ENCODE peak calls at places on chromosomes 6 and 20, in ten cellular contexts. E, Z, Q, G, D, N, R, V, S and K are unnamed samples.

GRCh38 chr6:105795913-105796517 is 290.1 kb upstream of the PRDM1 start:
- DNase-seq in E (no peak), N (no peak), V (peak), S (no peak), Q (no peak), G (no peak), D (no peak), R (no peak), Z (no peak), K (no peak)

GRCh38 chr6:44110005-44110681 is 17.1 kb downstream of the MRPL14 start:
- DNase-seq in Q (no peak), V (no peak), Z (no peak), D (no peak), S (no peak), E (no peak), G (no peak), R (peak), N (no peak), K (no peak)

GRCh38 chr6:136723780-136724179 is 68.5 kb downstream of the MAP3K5 start:
- DNase-seq in D (no peak), E (no peak), G (no peak), S (no peak), V (no peak), Z (no peak), Q (no peak), N (no peak), R (no peak), K (no peak)

GRCh38 chr6:121608270-121608669 is 172.8 kb downstream of the GJA1 start:
- DNase-seq in Q (no peak), N (no peak), G (no peak), E (no peak), S (no peak), D (peak), R (no peak), Z (peak), V (no peak), K (no peak)

GRCh38 chr6:158143700-158144099 is 24.4 kb downstream of the SERAC1 start:
- DNase-seq in E (no peak), Z (peak), S (no peak), D (peak), V (no peak), G (no peak), R (no peak), Q (no peak), N (no peak), K (no peak)

GRCh38 chr6:138430361-138431145 is 26.5 kb downstream of the HEBP2 start:
- DNase-seq in Z (no peak), E (no peak), S (peak), N (no peak), G (peak), Q (no peak), R (no peak), V (no peak), D (no peak), K (no peak)

GRCh38 chr6:169424821-169425240 is 171.2 kb upstream of the THBS2 start:
- DNase-seq in S (no peak), N (no peak), E (peak), V (no peak), Q (peak), R (peak), G (no peak), Z (peak), D (peak), K (no peak)

GRCh38 chr6:136173519-136174507 is 76.3 kb downstream of the MTFR2 start:
- DNase-seq in V (no peak), Q (peak), N (no peak), D (peak), G (no peak), Z (peak), E (peak), R (peak), S (peak), K (no peak)

GRCh38 chr6:106748547-106749207 is 119.3 kb downstream of the QRSL1 start:
- DNase-seq in Z (no peak), G (no peak), D (no peak), V (no peak), N (no peak), S (no peak), Q (no peak), R (no peak), E (no peak), K (no peak)

GRCh38 chr20:51531141-51531710 is 11.3 kb downstream of the NFATC2 start:
- DNase-seq in R (no peak), S (no peak), E (no peak), Q (no peak), V (no peak), D (no peak), G (no peak), Z (peak), N (no peak), K (no peak)

DNA sequence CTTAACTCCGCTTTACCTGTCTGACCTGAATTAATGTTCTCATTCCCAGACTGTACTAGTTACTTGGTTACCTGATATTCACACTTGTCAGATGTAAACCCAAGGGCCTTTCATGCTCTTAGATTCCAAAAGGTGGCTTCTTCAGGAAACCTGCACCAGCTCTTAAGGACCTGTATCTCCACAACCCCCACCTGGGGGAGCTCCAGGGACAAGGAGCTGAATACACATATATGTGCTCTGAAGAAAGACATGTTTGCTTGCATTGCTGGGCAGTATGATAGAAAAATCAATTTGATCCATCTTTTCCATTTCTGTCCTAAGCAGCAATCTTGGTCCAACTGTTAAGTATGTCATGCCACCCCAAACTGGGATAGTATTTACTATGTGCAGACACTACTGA is 64.8 kb upstream of the POU3F2 start:
- DNase-seq in N (no peak), S (no peak), R (no peak), E (no peak), D (no peak), V (no peak), G (no peak), Z (peak), Q (no peak), K (no peak)
- TF ChIP-seq CTCF in N (no peak), S (no peak), R (no peak), E (peak), D (no peak), V (no peak), G (peak), Z (no peak), Q (no peak), K (no peak)

GRCh38 chr20:23178806-23179205 is 92.7 kb upstream of the CD93 start:
- DNase-seq in S (peak), D (no peak), Q (no peak), R (peak), V (peak), E (no peak), N (no peak), Z (no peak), G (no peak), K (no peak)
- H3K4me3 ChIP-seq in S (no peak), D (no peak), Q (no peak), R (no peak), V (no peak), E (no peak), N (no peak), Z (no peak), G (no peak), K (no peak)

DNA sequence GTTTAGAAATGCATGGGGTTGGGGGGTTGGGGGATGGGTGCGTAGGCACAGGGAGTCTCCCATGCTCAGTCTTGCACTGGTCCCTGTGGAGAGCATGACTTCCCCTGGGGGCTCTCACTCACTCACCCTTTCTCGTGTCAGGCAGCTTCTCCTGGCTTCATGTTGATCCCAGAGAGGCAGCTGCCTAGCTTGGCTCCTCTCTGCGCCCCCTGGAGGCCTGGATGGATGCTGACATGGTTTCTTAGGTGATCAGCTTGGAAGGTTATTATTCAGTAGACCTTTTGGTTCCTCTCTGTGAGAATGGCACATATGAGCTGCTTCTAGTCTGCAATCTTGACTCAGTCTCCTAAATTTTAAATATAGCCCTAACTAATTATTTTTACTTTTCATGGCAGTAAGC is 109.3 kb upstream of the FAM83B start:
- DNase-seq in R (no peak), D (no peak), V (no peak), Z (no peak), N (no peak), E (no peak), G (no peak), S (no peak), Q (no peak), K (no peak)
- TF ChIP-seq CTCF in R (no peak), D (no peak), V (no peak), Z (peak), N (no peak), E (peak), G (no peak), S (no peak), Q (no peak), K (peak)

DNA sequence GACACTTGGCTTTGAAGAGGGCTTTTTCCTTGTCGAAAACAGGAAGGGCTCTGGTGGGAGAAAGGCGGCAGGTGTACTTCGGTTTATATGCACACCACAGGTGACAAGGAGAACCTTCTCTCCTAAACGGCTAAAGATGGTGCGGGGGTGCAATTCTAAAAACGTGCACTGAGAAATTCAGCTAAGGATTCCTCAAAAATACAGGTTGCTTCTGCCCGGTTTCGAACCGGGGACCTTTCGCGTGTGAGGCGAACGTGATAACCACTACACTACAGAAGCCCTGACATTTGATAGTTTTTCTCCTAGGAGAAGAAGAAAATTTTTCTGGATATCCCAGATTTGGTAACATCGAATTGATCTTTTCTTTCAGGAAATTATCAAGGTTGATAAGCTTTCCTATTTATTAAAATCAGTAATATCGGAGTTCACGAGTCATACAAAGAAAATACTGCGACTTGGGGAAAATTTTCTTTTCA is 32.0 kb downstream of the POM121L2 start:
- DNase-seq in Q (peak), S (no peak), G (no peak), N (no peak), V (no peak), R (no peak), E (peak), Z (peak), D (peak), K (no peak)
- H3K4me3 ChIP-seq in Q (no peak), S (no peak), G (no peak), N (no peak), V (no peak), R (no peak), E (peak), Z (peak), D (peak), K (peak)

GRCh38 chr6:20173833-20174796 is 38.2 kb downstream of the MBOAT1 start:
- DNase-seq in R (no peak), S (no peak), G (no peak), Z (no peak), D (no peak), Q (no peak), N (no peak), E (no peak), V (no peak), K (no peak)

GRCh38 chr6:20180935-20181334 is 31.3 kb downstream of the MBOAT1 start:
- DNase-seq in S (no peak), Z (no peak), Q (no peak), E (no peak), V (peak), D (no peak), R (no peak), N (no peak), G (no peak), K (no peak)

GRCh38 chr6:20175810-20176209 is 36.5 kb downstream of the MBOAT1 start:
- DNase-seq in G (no peak), Q (no peak), E (no peak), Z (no peak), V (no peak), S (no peak), N (no peak), D (no peak), R (no peak), K (no peak)

GRCh38 chr6:20182069-20182468 is 30.2 kb downstream of the MBOAT1 start:
- DNase-seq in D (no peak), R (no peak), Q (no peak), E (no peak), S (no peak), G (no peak), V (no peak), Z (no peak), N (no peak), K (no peak)

DNA sequence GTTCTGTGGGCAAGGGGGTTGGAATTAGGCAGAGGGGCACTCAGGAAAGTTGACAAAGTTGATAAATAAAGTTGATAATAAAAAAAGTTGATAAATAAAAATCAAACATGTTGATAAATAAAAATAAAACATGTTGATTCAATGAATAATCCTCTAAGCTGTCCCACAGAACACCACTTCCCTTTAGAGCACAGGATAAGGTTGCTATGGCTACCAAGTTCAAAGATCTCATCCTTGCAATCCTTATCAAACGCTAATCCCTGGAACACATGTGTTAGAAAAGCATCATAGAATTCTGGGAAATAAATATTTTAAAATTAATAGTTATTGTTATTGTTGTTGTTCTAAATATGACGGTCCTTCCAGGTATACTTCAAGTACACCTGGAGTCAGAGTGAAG is 33.9 kb downstream of the MBOAT1 start:
- DNase-seq in S (no peak), Q (no peak), V (no peak), N (no peak), D (no peak), G (no peak), R (no peak), Z (no peak), E (no peak), K (no peak)
- TF ChIP-seq CTCF in S (no peak), Q (no peak), V (no peak), N (no peak), D (no peak), G (no peak), R (no peak), Z (no peak), E (no peak), K (no peak)

GRCh38 chr20:50110141-50111047 is 2.6 kb downstream of the UBE2V1 start:
- DNase-seq in Z (no peak), G (no peak), Q (no peak), R (peak), E (no peak), N (peak), D (no peak), S (no peak), V (no peak), K (no peak)
- H3K4me3 ChIP-seq in Z (no peak), G (peak), Q (no peak), R (no peak), E (peak), N (no peak), D (peak), S (no peak), V (no peak), K (peak)

DNA sequence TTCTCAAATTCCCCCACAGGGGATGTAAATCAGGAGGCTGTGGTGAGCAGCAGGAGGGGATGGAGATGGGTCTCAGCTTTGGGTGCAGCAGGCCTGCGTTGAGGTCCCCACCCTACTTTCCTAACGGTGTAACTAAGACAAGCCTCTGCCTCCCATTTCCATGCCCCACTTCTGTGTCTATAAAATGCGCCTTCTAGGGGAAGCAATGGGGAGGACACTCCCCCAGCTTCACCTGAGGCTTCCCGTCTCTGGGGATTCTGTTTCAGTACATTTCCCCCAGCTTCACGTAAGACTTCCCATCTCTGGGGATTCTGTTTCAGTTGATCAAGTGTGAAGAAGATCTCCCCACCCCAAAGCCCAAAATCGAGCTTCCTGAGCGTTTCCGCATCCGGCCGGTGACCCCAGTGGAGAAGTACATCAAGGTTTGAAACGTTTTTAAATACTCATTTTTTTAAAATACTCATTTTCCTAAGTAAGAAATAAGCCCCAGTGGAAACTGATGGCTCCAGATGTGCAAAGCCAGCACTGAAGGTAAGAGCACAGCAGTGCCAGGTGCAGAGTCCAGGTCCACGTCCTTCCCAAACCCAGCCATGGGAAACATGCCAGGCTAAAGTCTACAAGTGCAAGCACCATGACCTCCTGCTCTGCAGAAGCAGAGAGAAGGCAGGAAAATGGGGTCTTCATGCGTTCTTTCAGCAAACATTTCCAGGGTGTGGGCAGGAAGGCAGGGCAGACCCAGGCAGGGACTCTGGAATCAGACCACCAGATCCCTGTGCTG is 73.1 kb downstream of the ANKRD60 start:
- DNase-seq in Q (peak), S (no peak), V (no peak), N (no peak), R (no peak), Z (no peak), D (no peak), G (no peak), E (no peak), K (no peak)
- TF ChIP-seq CTCF in Q (no peak), S (no peak), V (no peak), N (no peak), R (no peak), Z (no peak), D (peak), G (no peak), E (no peak), K (no peak)

GRCh38 chr6:146770965-146771735 is 172.4 kb downstream of the ADGB start:
- DNase-seq in N (no peak), E (no peak), V (peak), D (no peak), Z (no peak), S (peak), Q (no peak), R (peak), G (peak), K (no peak)
- H3K4me3 ChIP-seq in N (peak), E (no peak), V (no peak), D (no peak), Z (no peak), S (peak), Q (no peak), R (no peak), G (peak), K (no peak)